ENCODE peak calls at places on chromosomes 13 and 19, in five cellular contexts. K, Z, G, U and O are unnamed samples.
A peak's percentile ranks its signal among the peaks of the same experiment; 100 is the strongest.

GRCh38 chr13:39954476-39954875 is 299.0 kb downstream of the COG6 start:
- DNase-seq in K (no peak), Z (no peak), G (no peak), U (no peak), O (no peak)

GRCh38 chr19:46451352-46451751 is 20.0 kb downstream of the PNMA8A start:
- DNase-seq in K (no peak), Z (no peak), G (no peak), U (no peak), O (no peak)

GRCh38 chr19:15418112-15418587 is 638 bp downstream of the AKAP8L start:
- DNase-seq in K (no peak), Z (no peak), G (peak; percentile 43), U (no peak), O (peak; percentile 48)

GRCh38 chr13:84606616-84607015 is 724.3 kb upstream of the SLITRK1 start:
- DNase-seq in K (no peak), Z (no peak), G (no peak), U (no peak), O (no peak)

GRCh38 chr19:6743714-6744380 is 4.4 kb downstream of the TRIP10 start:
- DNase-seq in K (no peak), Z (no peak), G (no peak), U (no peak), O (no peak)

GRCh38 chr13:23703241-23703640 is 133.0 kb downstream of the TNFRSF19 start:
- DNase-seq in K (no peak), Z (no peak), G (no peak), U (no peak), O (no peak)

GRCh38 chr19:18292460-18292809 is 11.0 kb upstream of the JUND start:
- DNase-seq in K (no peak), Z (no peak), G (no peak), U (no peak), O (no peak)

GRCh38 chr19:42683917-42684513 is 56.3 kb downstream of the PSG3 start:
- DNase-seq in K (peak; percentile 28), Z (no peak), G (peak; percentile 40), U (no peak), O (no peak)

GRCh38 chr19:16202320-16203255 is 4.9 kb downstream of the AP1M1 start:
- DNase-seq in K (no peak), Z (peak; percentile 29), G (no peak), U (no peak), O (no peak)

GRCh38 chr19:27750697-27751391 is 1462.1 kb downstream of the UQCRFS1 start:
- DNase-seq in K (no peak), Z (no peak), G (no peak), U (no peak), O (no peak)

GRCh38 chr13:111659842-111660241 is 339.4 kb downstream of the TEX29 start:
- DNase-seq in K (no peak), Z (no peak), G (no peak), U (peak; percentile 46), O (no peak)

GRCh38 chr13:97261254-97262015 is 39.3 kb downstream of the MBNL2 start:
- DNase-seq in K (no peak), Z (no peak), G (no peak), U (no peak), O (no peak)

GRCh38 chr13:49476529-49476928 is 19.2 kb upstream of the PHF11 start:
- DNase-seq in K (no peak), Z (no peak), G (no peak), U (no peak), O (no peak)

GRCh38 chr19:28956421-28956820 is 256.5 kb downstream of the UQCRFS1 start:
- DNase-seq in K (no peak), Z (no peak), G (no peak), U (no peak), O (no peak)

GRCh38 chr19:3801412-3802096 is 15.4 kb upstream of the MATK start:
- DNase-seq in K (no peak), Z (no peak), G (peak; percentile 38), U (peak; percentile 34), O (peak; percentile 36)

GRCh38 chr13:100815476-100816046 is 141.0 kb upstream of the TMTC4 start:
- DNase-seq in K (no peak), Z (no peak), G (no peak), U (no peak), O (no peak)

GRCh38 chr19:48878219-48879024 is 6.2 kb downstream of the PPP1R15A start:
- DNase-seq in K (no peak), Z (peak; percentile 81), G (peak; percentile 98), U (no peak), O (no peak)

GRCh38 chr13:50762969-50763568 is 80.4 kb downstream of the DLEU7 start:
- DNase-seq in K (no peak), Z (no peak), G (no peak), U (no peak), O (no peak)

GRCh38 chr19:48997972-48998371 is 4.3 kb downstream of the RUVBL2 start:
- DNase-seq in K (peak; percentile 62), Z (no peak), G (peak; percentile 84), U (no peak), O (peak; percentile 20)

GRCh38 chr19:37907735-37908066 is 693 bp downstream of the SIPA1L3 start:
- DNase-seq in K (no peak), Z (no peak), G (no peak), U (no peak), O (no peak)

GRCh38 chr19:51227324-51227723 is 2.4 kb downstream of the CD33 start:
- DNase-seq in K (no peak), Z (no peak), G (no peak), U (no peak), O (no peak)

GRCh38 chr19:19749332-19750130 is 16.6 kb upstream of the ZNF14 start:
- DNase-seq in K (no peak), Z (no peak), G (no peak), U (no peak), O (no peak)

GRCh38 chr19:10152100-10152499 is 32.4 kb upstream of the EIF3G start:
- DNase-seq in K (no peak), Z (no peak), G (no peak), U (no peak), O (no peak)

GRCh38 chr19:7575426-7576040 is 20.1 kb upstream of the CAMSAP3 start:
- DNase-seq in K (peak; percentile 66), Z (no peak), G (peak; percentile 63), U (no peak), O (no peak)

GRCh38 chr13:44174769-44175425 is 198.7 kb upstream of the SERP2 start:
- DNase-seq in K (no peak), Z (no peak), G (peak; percentile 53), U (no peak), O (peak; percentile 2)

GRCh38 chr13:44431150-44431549 is 57.5 kb downstream of the SERP2 start:
- DNase-seq in K (no peak), Z (no peak), G (no peak), U (no peak), O (no peak)

GRCh38 chr13:110397445-110397844 is 90.4 kb downstream of the COL4A2 start:
- DNase-seq in K (no peak), Z (no peak), G (no peak), U (no peak), O (no peak)

GRCh38 chr13:47886314-47886713 is 114.8 kb downstream of the SUCLA2 start:
- DNase-seq in K (no peak), Z (no peak), G (no peak), U (no peak), O (no peak)

GRCh38 chr13:47892374-47892773 is 108.7 kb downstream of the SUCLA2 start:
- DNase-seq in K (no peak), Z (no peak), G (no peak), U (no peak), O (no peak)

GRCh38 chr13:47896111-47896510 is 105.0 kb downstream of the SUCLA2 start:
- DNase-seq in K (no peak), Z (no peak), G (no peak), U (no peak), O (no peak)

GRCh38 chr13:47893527-47893926 is 107.5 kb downstream of the SUCLA2 start:
- DNase-seq in K (no peak), Z (no peak), G (no peak), U (no peak), O (no peak)

GRCh38 chr13:47890146-47890814 is 110.8 kb downstream of the SUCLA2 start:
- DNase-seq in K (no peak), Z (no peak), G (no peak), U (no peak), O (no peak)
- H3K27ac ChIP-seq in K (no peak overlapping the region), Z (no peak overlapping the region), G (no peak overlapping the region), U (no peak overlapping the region), O (no peak overlapping the region)

GRCh38 chr13:28177327-28177726 is 39.0 kb downstream of the PAN3 start:
- DNase-seq in K (no peak), Z (no peak), G (no peak), U (no peak), O (no peak)

GRCh38 chr13:28171266-28171665 is 32.9 kb downstream of the PAN3 start:
- DNase-seq in K (no peak), Z (no peak), G (no peak), U (no peak), O (peak; percentile 66)

GRCh38 chr13:28177877-28178276 is 39.5 kb downstream of the PAN3 start:
- DNase-seq in K (no peak), Z (no peak), G (no peak), U (no peak), O (no peak)

DNA sequence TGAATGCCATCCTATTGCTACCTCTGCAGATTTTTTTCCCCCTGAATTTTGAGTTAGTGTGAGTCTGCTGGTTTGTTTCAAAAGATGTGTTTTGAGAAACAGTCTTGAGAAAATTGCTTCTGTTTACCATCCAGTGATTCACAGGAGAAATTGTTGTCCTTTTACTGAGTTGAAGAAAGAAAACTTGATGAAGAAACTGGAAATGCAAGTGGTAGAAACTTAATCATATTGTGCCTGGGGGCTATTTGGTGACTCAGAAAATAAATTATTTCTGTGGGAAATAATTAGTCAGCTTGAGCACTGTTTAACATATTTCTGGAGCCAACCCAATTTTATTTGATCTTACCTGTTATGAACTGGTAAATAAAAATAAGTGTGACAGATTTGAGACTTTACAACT is 35.4 kb downstream of the PAN3 start:
- DNase-seq in K (no peak), Z (no peak), G (no peak), U (no peak), O (no peak)
- H3K36me3 ChIP-seq in K (peaks cover 2% of the 10 kb centered on the region), Z (peaks cover 11% of the 10 kb centered on the region), G (peaks cover 27% of the 10 kb centered on the region), U (peaks cover 19% of the 10 kb centered on the region), O (no peaks in the 10 kb centered on the region)

DNA sequence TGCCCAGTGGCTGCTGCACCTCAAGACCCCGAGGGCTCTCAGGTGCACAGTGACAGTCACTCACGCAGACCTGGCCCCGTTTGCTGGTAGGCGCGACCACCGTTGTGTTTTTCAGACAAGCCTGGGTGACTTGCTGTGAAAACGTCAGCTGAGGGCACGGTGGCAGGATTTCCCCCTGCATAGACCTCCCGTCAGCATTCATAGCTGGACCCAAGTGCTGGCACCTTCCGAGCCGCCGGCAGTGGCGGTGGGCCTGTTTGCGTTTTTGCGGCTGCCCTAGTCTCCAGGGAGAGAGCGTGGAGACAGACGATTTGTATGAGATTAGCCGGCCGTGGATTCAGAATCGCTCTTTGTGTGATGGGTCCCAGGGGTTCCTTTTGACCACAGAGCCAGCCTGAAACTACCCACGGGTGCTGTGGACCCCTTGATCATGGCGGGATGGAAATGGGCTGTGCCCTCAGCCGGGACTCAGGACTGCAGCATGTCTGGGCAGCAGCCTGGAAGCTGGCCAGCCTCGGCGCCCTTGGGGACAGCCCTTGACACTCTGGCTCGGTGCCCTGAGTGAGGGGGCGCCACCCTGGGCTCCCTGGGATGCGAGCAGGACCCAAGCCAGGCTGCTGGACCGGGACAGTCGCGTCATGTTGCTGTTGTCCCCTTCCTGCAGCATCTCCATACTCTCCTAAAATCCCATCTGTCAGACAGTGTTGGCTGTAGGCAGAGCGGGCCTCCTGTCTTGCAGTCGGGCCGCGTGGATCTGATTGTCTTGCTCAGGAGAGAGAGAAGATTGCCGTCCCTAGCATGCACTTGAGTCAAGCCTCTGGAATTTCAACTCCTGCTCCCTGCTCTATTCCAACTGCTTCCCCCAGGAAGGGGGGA is 8.6 kb downstream of the KDM4B start:
- DNase-seq in K (no peak), Z (no peak), G (no peak), U (peak; percentile 56), O (peak; percentile 88)
- H3K27ac ChIP-seq in K (peak overlapping the region; percentile 29), Z (peak overlapping the region; percentile 66), G (no peak overlapping the region), U (peak overlapping the region; percentile 81), O (peak overlapping the region; percentile 94)

GRCh38 chr19:2207008-2207407 is 29.1 kb downstream of the PLEKHJ1 start:
- DNase-seq in K (no peak), Z (no peak), G (no peak), U (no peak), O (no peak)
- H3K36me3 ChIP-seq in K (peaks cover 17% of the 10 kb centered on the region), Z (peaks cover 65% of the 10 kb centered on the region), G (peaks cover 93% of the 10 kb centered on the region), U (peaks cover 59% of the 10 kb centered on the region), O (peaks cover 29% of the 10 kb centered on the region)